ENCODE peak calls at places on chromosomes 2 and 18, in nine cellular contexts. M, K, H, D, Q, N, Z, V and B are unnamed samples.

GRCh38 chr2:162382283-162382682 is 38.4 kb downstream of the GCA start:
- DNase-seq in M (no peak), K (no peak), H (peak; percentile 23), D (no peak), Q (no peak), N (no peak), Z (no peak), V (no peak), B (no peak)

GRCh38 chr2:159516241-159516758 is 100.0 kb downstream of the BAZ2B start:
- DNase-seq in M (no peak), K (no peak), H (peak; percentile 39), D (peak; percentile 89), Q (no peak), N (peak; percentile 58), Z (peak; percentile 35), V (peak; percentile 18), B (no peak)

GRCh38 chr2:222174450-222174849 is 124.3 kb downstream of the PAX3 start:
- DNase-seq in M (no peak), K (no peak), H (no peak), D (no peak), Q (no peak), N (no peak), Z (peak; percentile 26), V (no peak), B (no peak)

GRCh38 chr18:47150029-47150823 is at the start of gene HDHD2:
- DNase-seq in M (peak; percentile 26), K (peak; percentile 38), H (peak; percentile 80), D (peak; percentile 79), Q (peak; percentile 33), N (peak; percentile 70), Z (peak; percentile 58), V (peak; percentile 70), B (peak; percentile 49)

GRCh38 chr2:234451852-234452625 is 44.8 kb downstream of the ARL4C start:
- DNase-seq in M (no peak), K (no peak), H (peak; percentile 91), D (peak; percentile 75), Q (no peak), N (peak; percentile 79), Z (no peak), V (peak; percentile 92), B (no peak)

GRCh38 chr2:181959508-181959907 is 26.1 kb upstream of the PPP1R1C start:
- DNase-seq in M (no peak), K (no peak), H (peak; percentile 9), D (no peak), Q (no peak), N (peak; percentile 16), Z (no peak), V (no peak), B (no peak)

GRCh38 chr2:669323-669722 is 7.9 kb downstream of the TMEM18 start:
- DNase-seq in M (no peak), K (no peak), H (peak; percentile 54), D (no peak), Q (no peak), N (peak; percentile 68), Z (no peak), V (peak; percentile 28), B (no peak)

GRCh38 chr2:200765139-200765951 is 46.4 kb upstream of the BZW1 start:
- DNase-seq in M (no peak), K (no peak), H (peak; percentile 87), D (peak; percentile 93), Q (peak; percentile 94), N (peak; percentile 97), Z (peak; percentile 34), V (peak; percentile 87), B (no peak)

GRCh38 chr2:240258685-240259084 is 118.2 kb upstream of the OTOS start:
- DNase-seq in M (no peak), K (no peak), H (no peak), D (no peak), Q (no peak), N (no peak), Z (no peak), V (no peak), B (no peak)

GRCh38 chr18:22521026-22521707 is 103.5 kb upstream of the CTAGE1 start:
- DNase-seq in M (no peak), K (no peak), H (no peak), D (no peak), Q (no peak), N (no peak), Z (no peak), V (no peak), B (no peak)

GRCh38 chr2:216645636-216645950 is 12.4 kb downstream of the IGFBP2 start:
- DNase-seq in M (no peak), K (no peak), H (no peak), D (no peak), Q (no peak), N (no peak), Z (no peak), V (no peak), B (no peak)

GRCh38 chr2:175111200-175111657 is 56.8 kb downstream of the ATF2 start:
- DNase-seq in M (no peak), K (no peak), H (peak; percentile 73), D (peak; percentile 67), Q (peak; percentile 31), N (peak; percentile 66), Z (peak; percentile 61), V (peak; percentile 47), B (no peak)

GRCh38 chr18:9100796-9101195 is 1.7 kb upstream of the NDUFV2 start:
- DNase-seq in M (no peak), K (no peak), H (no peak), D (no peak), Q (no peak), N (no peak), Z (no peak), V (no peak), B (no peak)

GRCh38 chr2:128638311-128638710 is 319.6 kb upstream of the HS6ST1 start:
- DNase-seq in M (no peak), K (no peak), H (no peak), D (no peak), Q (no peak), N (no peak), Z (no peak), V (no peak), B (no peak)

GRCh38 chr2:153005051-153005450 is 286.6 kb downstream of the ARL6IP6 start:
- DNase-seq in M (no peak), K (no peak), H (no peak), D (no peak), Q (no peak), N (no peak), Z (no peak), V (no peak), B (no peak)

GRCh38 chr2:110732422-110733413 is at the start of gene ACOXL:
- DNase-seq in M (no peak), K (no peak), H (no peak), D (peak; percentile 42), Q (no peak), N (no peak), Z (no peak), V (no peak), B (no peak)

DNA sequence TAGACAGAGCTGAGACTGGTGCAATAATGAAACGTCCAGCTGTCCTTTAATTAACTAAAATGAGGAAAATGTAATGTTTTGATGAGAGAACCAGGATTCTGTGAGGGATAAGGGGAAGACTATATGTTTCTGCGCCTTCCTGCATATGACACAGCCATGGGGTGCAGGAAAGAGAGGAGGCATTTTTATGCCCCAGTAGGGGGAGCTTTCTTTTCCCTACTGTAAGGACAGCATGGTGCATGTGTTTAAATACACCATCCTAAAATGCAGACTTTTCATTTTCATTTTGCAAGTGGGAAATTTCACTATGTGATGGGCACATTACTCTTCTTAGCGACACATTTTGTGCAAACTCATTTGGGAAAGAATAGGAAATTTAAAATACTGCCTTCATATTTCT is 446.1 kb downstream of the ARHGAP15 start:
- DNase-seq in M (no peak), K (no peak), H (peak; percentile 28), D (peak; percentile 35), Q (no peak), N (peak; percentile 15), Z (no peak), V (no peak), B (no peak)
- TF ChIP-seq CTCF in M (no peak), K (no peak), H (peak; percentile 51), D (peak; percentile 65), Q (peak; percentile 37), N (peak; percentile 55), Z (peak; percentile 22), V (peak; percentile 54), B (no peak)

GRCh38 chr2:84854835-84855234 is 26.0 kb downstream of the TRABD2A start:
- DNase-seq in M (no peak), K (no peak), H (no peak), D (no peak), Q (no peak), N (no peak), Z (no peak), V (no peak), B (no peak)

GRCh38 chr2:84857566-84857965 is 23.3 kb downstream of the TRABD2A start:
- DNase-seq in M (no peak), K (no peak), H (no peak), D (no peak), Q (no peak), N (no peak), Z (no peak), V (no peak), B (no peak)

GRCh38 chr2:84856785-84857184 is 24.1 kb downstream of the TRABD2A start:
- DNase-seq in M (no peak), K (no peak), H (no peak), D (no peak), Q (no peak), N (no peak), Z (no peak), V (no peak), B (no peak)

GRCh38 chr2:84855730-84856129 is 25.2 kb downstream of the TRABD2A start:
- DNase-seq in M (no peak), K (no peak), H (no peak), D (no peak), Q (no peak), N (no peak), Z (no peak), V (no peak), B (no peak)

GRCh38 chr2:84858123-84858522 is 22.8 kb downstream of the TRABD2A start:
- DNase-seq in M (no peak), K (no peak), H (no peak), D (no peak), Q (no peak), N (no peak), Z (no peak), V (no peak), B (no peak)
- TF ChIP-seq CTCF in M (no peak), K (no peak), H (no peak), D (no peak), Q (peak; percentile 34), N (peak; percentile 12), Z (no peak), V (peak; percentile 37), B (no peak)

GRCh38 chr18:7566587-7567486 is at the start of gene PTPRM:
- DNase-seq in M (peak; percentile 60), K (peak; percentile 63), H (peak; percentile 80), D (peak; percentile 79), Q (no peak), N (peak; percentile 71), Z (peak; percentile 47), V (peak; percentile 83), B (peak; percentile 33)
- TF ChIP-seq CTCF in M (no peak), K (peak; percentile 17), H (no peak), D (no peak), Q (no peak), N (no peak), Z (peak; percentile 43), V (no peak), B (no peak)

DNA sequence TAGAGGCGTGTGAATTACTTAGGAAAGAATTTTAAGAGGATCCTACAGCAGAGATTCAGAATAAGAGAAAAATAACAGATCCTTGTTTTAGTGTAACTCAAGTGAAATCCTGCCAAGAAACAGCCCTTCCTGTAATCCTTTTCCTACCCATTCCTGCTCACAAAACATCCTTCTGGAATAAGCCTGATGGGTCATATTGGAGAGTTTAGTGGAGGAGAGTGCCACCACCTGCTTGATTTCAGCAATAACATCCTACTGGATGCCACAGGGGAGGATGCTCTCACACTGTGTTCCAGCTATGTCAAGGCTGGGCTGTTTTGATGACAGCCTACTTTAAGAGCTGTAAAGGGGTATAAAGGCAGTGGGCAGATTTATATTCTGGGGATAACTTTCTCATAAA is 54.8 kb upstream of the CCDC178 start:
- DNase-seq in M (no peak), K (no peak), H (peak; percentile 68), D (peak; percentile 56), Q (no peak), N (peak; percentile 42), Z (peak; percentile 24), V (peak; percentile 1), B (no peak)
- TF ChIP-seq CTCF in M (no peak), K (peak; percentile 18), H (peak; percentile 66), D (peak; percentile 67), Q (peak; percentile 33), N (peak; percentile 42), Z (peak; percentile 67), V (no peak), B (no peak)